ENCODE peak calls at places on chromosomes 6 and 20, in nine cellular contexts. One of them, this sample, is unnamed.

GRCh38 chr20:9570612-9571011 is 56.2 kb downstream of the LAMP5 start:
- DNase-seq in PC-3: no peak
- DNase-seq in SK-N-SH: peak; percentile 53
- DNase-seq in hepatocyte: no peak
- DNase-seq in HCT116: no peak
- DNase-seq in neural progenitor cell: no peak
- DNase-seq in GM23338: no peak
- DNase-seq in OCI-LY7: no peak
- DNase-seq in GM23248: no peak
- DNase-seq in this sample: no peak

GRCh38 chr6:33787954-33788693 is 806 bp downstream of the LEMD2 start:
- DNase-seq in PC-3: peak; percentile 56
- DNase-seq in SK-N-SH: peak; percentile 87
- DNase-seq in hepatocyte: peak; percentile 81
- DNase-seq in HCT116: peak; percentile 23
- DNase-seq in neural progenitor cell: peak; percentile 54
- DNase-seq in GM23338: peak; percentile 66
- DNase-seq in OCI-LY7: peak; percentile 71
- DNase-seq in GM23248: peak; percentile 89
- DNase-seq in this sample: peak; percentile 46

GRCh38 chr6:142300758-142301251 is 1.0 kb upstream of the ADGRG6 start:
- DNase-seq in PC-3: peak; percentile 94
- DNase-seq in SK-N-SH: no peak
- DNase-seq in hepatocyte: peak; percentile 36
- DNase-seq in HCT116: peak; percentile 55
- DNase-seq in neural progenitor cell: peak; percentile 34
- DNase-seq in GM23338: no peak
- DNase-seq in OCI-LY7: no peak
- DNase-seq in GM23248: peak; percentile 30
- DNase-seq in this sample: no peak

GRCh38 chr20:33624399-33624798 is 37.7 kb upstream of the C20orf144 start:
- DNase-seq in PC-3: no peak
- DNase-seq in SK-N-SH: no peak
- DNase-seq in hepatocyte: no peak
- DNase-seq in HCT116: no peak
- DNase-seq in neural progenitor cell: no peak
- DNase-seq in GM23338: no peak
- DNase-seq in OCI-LY7: no peak
- DNase-seq in GM23248: no peak
- DNase-seq in this sample: no peak

GRCh38 chr20:24764027-24764797 is 184.9 kb upstream of the CST7 start:
- DNase-seq in PC-3: no peak
- DNase-seq in SK-N-SH: no peak
- DNase-seq in hepatocyte: no peak
- DNase-seq in HCT116: no peak
- DNase-seq in neural progenitor cell: no peak
- DNase-seq in GM23338: no peak
- DNase-seq in OCI-LY7: no peak
- DNase-seq in GM23248: no peak
- DNase-seq in this sample: no peak

GRCh38 chr6:68139130-68139529 is 496.0 kb upstream of the ADGRB3 start:
- DNase-seq in PC-3: no peak
- DNase-seq in SK-N-SH: no peak
- DNase-seq in hepatocyte: no peak
- DNase-seq in HCT116: no peak
- DNase-seq in neural progenitor cell: peak; percentile 79
- DNase-seq in GM23338: peak; percentile 54
- DNase-seq in OCI-LY7: no peak
- DNase-seq in GM23248: no peak
- DNase-seq in this sample: no peak

GRCh38 chr6:91299544-91300491 is 712.9 kb upstream of the MAP3K7 start:
- DNase-seq in PC-3: peak; percentile 9
- DNase-seq in SK-N-SH: no peak
- DNase-seq in hepatocyte: peak; percentile 49
- DNase-seq in HCT116: no peak
- DNase-seq in neural progenitor cell: peak; percentile 81
- DNase-seq in GM23338: peak; percentile 78
- DNase-seq in OCI-LY7: no peak
- DNase-seq in GM23248: no peak
- DNase-seq in this sample: no peak

GRCh38 chr20:43537921-43538854 is 20.6 kb upstream of the SGK2 start:
- DNase-seq in PC-3: peak; percentile 86
- DNase-seq in SK-N-SH: peak; percentile 74
- DNase-seq in hepatocyte: peak; percentile 82
- DNase-seq in HCT116: peak; percentile 24
- DNase-seq in neural progenitor cell: peak; percentile 64
- DNase-seq in GM23338: peak; percentile 84
- DNase-seq in OCI-LY7: peak; percentile 58
- DNase-seq in GM23248: peak; percentile 72
- DNase-seq in this sample: peak; percentile 45

GRCh38 chr6:140845666-140846065 is 1287.1 kb upstream of the GJE1 start:
- DNase-seq in PC-3: no peak
- DNase-seq in SK-N-SH: no peak
- DNase-seq in hepatocyte: no peak
- DNase-seq in HCT116: no peak
- DNase-seq in neural progenitor cell: no peak
- DNase-seq in GM23338: no peak
- DNase-seq in OCI-LY7: no peak
- DNase-seq in GM23248: no peak
- DNase-seq in this sample: no peak

GRCh38 chr6:31037692-31038091 is 27.4 kb downstream of the MUC22 start:
- DNase-seq in PC-3: peak; percentile 19
- DNase-seq in SK-N-SH: no peak
- DNase-seq in hepatocyte: no peak
- DNase-seq in HCT116: no peak
- DNase-seq in neural progenitor cell: no peak
- DNase-seq in GM23338: no peak
- DNase-seq in OCI-LY7: no peak
- DNase-seq in GM23248: peak; percentile 89
- DNase-seq in this sample: no peak

GRCh38 chr20:19566226-19566960 is 191.7 kb upstream of the RIN2 start:
- DNase-seq in PC-3: no peak
- DNase-seq in SK-N-SH: no peak
- DNase-seq in hepatocyte: no peak
- DNase-seq in HCT116: no peak
- DNase-seq in neural progenitor cell: no peak
- DNase-seq in GM23338: no peak
- DNase-seq in OCI-LY7: no peak
- DNase-seq in GM23248: peak; percentile 37
- DNase-seq in this sample: no peak

GRCh38 chr20:10225439-10226080 is 6.9 kb downstream of the SNAP25 start:
- DNase-seq in PC-3: peak; percentile 23
- DNase-seq in SK-N-SH: peak; percentile 34
- DNase-seq in hepatocyte: peak; percentile 10
- DNase-seq in HCT116: no peak
- DNase-seq in neural progenitor cell: peak; percentile 39
- DNase-seq in GM23338: peak; percentile 73
- DNase-seq in OCI-LY7: peak; percentile 5
- DNase-seq in GM23248: peak; percentile 6
- DNase-seq in this sample: peak; percentile 53

GRCh38 chr6:24274441-24275083 is 83.3 kb downstream of the DCDC2 start:
- DNase-seq in PC-3: peak; percentile 35
- DNase-seq in SK-N-SH: peak; percentile 8
- DNase-seq in hepatocyte: peak; percentile 34
- DNase-seq in HCT116: no peak
- DNase-seq in neural progenitor cell: peak; percentile 26
- DNase-seq in GM23338: peak; percentile 47
- DNase-seq in OCI-LY7: peak; percentile 15
- DNase-seq in GM23248: peak; percentile 47
- DNase-seq in this sample: peak; percentile 41

DNA sequence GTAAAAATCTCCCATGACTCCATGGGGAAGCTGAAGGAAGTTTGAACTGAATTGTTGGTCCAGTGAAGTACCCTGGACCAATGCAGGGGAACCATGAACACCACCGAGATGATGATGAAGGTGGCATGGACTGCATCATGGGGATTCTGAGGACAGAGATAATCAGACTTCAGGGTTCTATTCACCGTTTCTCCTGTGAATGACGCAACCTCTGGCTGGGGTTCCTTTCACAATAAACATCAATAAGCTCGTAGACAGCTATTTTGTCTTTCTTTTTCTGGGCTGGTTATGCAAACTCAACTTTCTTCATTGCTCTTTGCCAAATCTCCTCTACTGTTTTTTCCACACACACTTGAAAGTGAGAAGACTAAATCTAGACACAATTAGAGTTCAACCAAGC is 87.9 kb upstream of the NKX2-2 start:
- DNase-seq in PC-3: no peak
- DNase-seq in SK-N-SH: no peak
- DNase-seq in hepatocyte: no peak
- DNase-seq in HCT116: no peak
- DNase-seq in neural progenitor cell: no peak
- DNase-seq in GM23338: no peak
- DNase-seq in OCI-LY7: no peak
- DNase-seq in GM23248: no peak
- DNase-seq in this sample: no peak
- TF ChIP-seq EZH2phosphoT487 in PC-3: no peak
- TF ChIP-seq EZH2phosphoT487 in SK-N-SH: no peak
- TF ChIP-seq EZH2phosphoT487 in hepatocyte: no peak
- TF ChIP-seq EZH2phosphoT487 in HCT116: no peak
- TF ChIP-seq EZH2phosphoT487 in neural progenitor cell: no peak
- TF ChIP-seq EZH2phosphoT487 in GM23338: no peak
- TF ChIP-seq EZH2phosphoT487 in OCI-LY7: no peak
- TF ChIP-seq EZH2phosphoT487 in GM23248: no peak
- TF ChIP-seq EZH2phosphoT487 in this sample: no peak

GRCh38 chr20:3749087-3749688 is 16.7 kb downstream of the HSPA12B start:
- DNase-seq in PC-3: no peak
- DNase-seq in SK-N-SH: no peak
- DNase-seq in hepatocyte: no peak
- DNase-seq in HCT116: no peak
- DNase-seq in neural progenitor cell: no peak
- DNase-seq in GM23338: no peak
- DNase-seq in OCI-LY7: no peak
- DNase-seq in GM23248: no peak
- DNase-seq in this sample: no peak
- H3K4me3 ChIP-seq in PC-3: no peak overlapping the region
- H3K4me3 ChIP-seq in SK-N-SH: peak overlapping the region; percentile 57
- H3K4me3 ChIP-seq in hepatocyte: no peak overlapping the region
- H3K4me3 ChIP-seq in HCT116: no peak overlapping the region
- H3K4me3 ChIP-seq in neural progenitor cell: peak overlapping the region; percentile 37
- H3K4me3 ChIP-seq in GM23338: peak overlapping the region; percentile 73
- H3K4me3 ChIP-seq in OCI-LY7: no peak overlapping the region
- H3K4me3 ChIP-seq in GM23248: no peak overlapping the region
- H3K4me3 ChIP-seq in this sample: no peak overlapping the region

DNA sequence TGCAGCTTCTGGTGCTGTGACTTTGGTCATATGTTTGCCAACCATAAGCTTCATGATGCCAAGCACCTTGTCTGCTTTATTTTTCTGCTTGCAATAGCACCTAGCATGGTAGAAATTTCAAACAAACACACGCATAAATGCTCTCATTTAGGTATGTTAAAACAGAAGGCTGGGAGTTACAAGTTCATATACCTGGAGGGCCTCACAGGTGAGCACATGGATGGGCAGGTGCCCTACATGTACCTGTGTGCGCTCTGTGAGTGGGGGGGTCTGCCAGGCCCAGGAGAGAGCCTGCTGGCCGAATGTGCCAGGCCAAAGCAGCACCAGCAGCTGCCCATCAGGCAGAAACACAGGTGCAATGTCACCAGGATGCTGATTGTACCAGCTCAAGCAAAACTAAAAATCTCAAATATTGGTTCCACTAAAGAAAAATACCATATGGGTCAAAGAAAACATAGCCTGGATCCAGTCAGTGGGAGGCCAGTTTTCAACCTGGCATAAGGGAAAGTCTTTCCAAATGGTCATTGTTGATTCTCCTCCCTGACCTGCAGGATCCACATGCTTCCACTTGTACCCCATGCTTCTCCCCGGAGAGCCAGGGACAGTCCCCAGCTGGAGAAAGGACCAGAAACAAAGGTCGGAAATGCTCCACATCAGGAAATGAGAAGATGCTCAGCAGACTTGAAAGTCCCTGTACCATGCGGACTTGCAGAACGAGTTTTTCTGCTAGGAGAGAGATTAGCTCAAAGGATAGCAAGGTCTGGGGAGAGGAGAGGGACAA is 7.2 kb upstream of the PFDN4 start:
- DNase-seq in PC-3: peak; percentile 73
- DNase-seq in SK-N-SH: no peak
- DNase-seq in hepatocyte: no peak
- DNase-seq in HCT116: no peak
- DNase-seq in neural progenitor cell: no peak
- DNase-seq in GM23338: no peak
- DNase-seq in OCI-LY7: no peak
- DNase-seq in GM23248: no peak
- DNase-seq in this sample: no peak
- TF ChIP-seq EZH2phosphoT487 in PC-3: no peak
- TF ChIP-seq EZH2phosphoT487 in SK-N-SH: no peak
- TF ChIP-seq EZH2phosphoT487 in hepatocyte: no peak
- TF ChIP-seq EZH2phosphoT487 in HCT116: no peak
- TF ChIP-seq EZH2phosphoT487 in neural progenitor cell: no peak
- TF ChIP-seq EZH2phosphoT487 in GM23338: no peak
- TF ChIP-seq EZH2phosphoT487 in OCI-LY7: no peak
- TF ChIP-seq EZH2phosphoT487 in GM23248: no peak
- TF ChIP-seq EZH2phosphoT487 in this sample: no peak

GRCh38 chr20:54221996-54222890 is 14.4 kb downstream of the PFDN4 start:
- DNase-seq in PC-3: no peak
- DNase-seq in SK-N-SH: no peak
- DNase-seq in hepatocyte: no peak
- DNase-seq in HCT116: no peak
- DNase-seq in neural progenitor cell: no peak
- DNase-seq in GM23338: no peak
- DNase-seq in OCI-LY7: no peak
- DNase-seq in GM23248: peak; percentile 17
- DNase-seq in this sample: no peak

GRCh38 chr20:54220722-54221121 is 12.8 kb downstream of the PFDN4 start:
- DNase-seq in PC-3: no peak
- DNase-seq in SK-N-SH: no peak
- DNase-seq in hepatocyte: no peak
- DNase-seq in HCT116: no peak
- DNase-seq in neural progenitor cell: no peak
- DNase-seq in GM23338: no peak
- DNase-seq in OCI-LY7: no peak
- DNase-seq in GM23248: no peak
- DNase-seq in this sample: no peak

GRCh38 chr20:54223751-54224150 is 15.9 kb downstream of the PFDN4 start:
- DNase-seq in PC-3: no peak
- DNase-seq in SK-N-SH: no peak
- DNase-seq in hepatocyte: no peak
- DNase-seq in HCT116: no peak
- DNase-seq in neural progenitor cell: peak; percentile 71
- DNase-seq in GM23338: no peak
- DNase-seq in OCI-LY7: no peak
- DNase-seq in GM23248: peak; percentile 32
- DNase-seq in this sample: no peak

GRCh38 chr20:54221383-54221782 is 13.5 kb downstream of the PFDN4 start:
- DNase-seq in PC-3: no peak
- DNase-seq in SK-N-SH: no peak
- DNase-seq in hepatocyte: no peak
- DNase-seq in HCT116: no peak
- DNase-seq in neural progenitor cell: no peak
- DNase-seq in GM23338: no peak
- DNase-seq in OCI-LY7: peak; percentile 12
- DNase-seq in GM23248: no peak
- DNase-seq in this sample: peak; percentile 54

DNA sequence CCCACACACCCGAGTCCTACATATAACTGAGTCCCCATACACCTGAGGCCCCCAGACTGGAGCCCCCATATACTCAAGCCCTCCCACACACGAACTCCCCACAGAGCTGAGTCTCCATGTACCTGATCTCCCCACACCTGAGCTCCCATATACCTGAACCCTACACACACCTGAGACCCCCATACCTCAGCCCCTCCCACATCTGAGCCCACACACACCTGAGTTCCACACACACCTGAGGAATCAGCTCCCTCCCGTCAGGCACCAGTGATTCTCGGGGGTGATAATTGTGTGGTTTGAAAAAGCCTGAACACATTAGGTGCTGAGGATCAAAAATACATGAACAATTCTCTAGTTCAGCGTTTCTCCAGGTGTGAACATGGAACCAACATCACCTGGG is 15.4 kb downstream of the PFDN4 start:
- DNase-seq in PC-3: no peak
- DNase-seq in SK-N-SH: no peak
- DNase-seq in hepatocyte: no peak
- DNase-seq in HCT116: no peak
- DNase-seq in neural progenitor cell: no peak
- DNase-seq in GM23338: no peak
- DNase-seq in OCI-LY7: no peak
- DNase-seq in GM23248: no peak
- DNase-seq in this sample: no peak
- H3K4me3 ChIP-seq in PC-3: no peak overlapping the region
- H3K4me3 ChIP-seq in SK-N-SH: no peak overlapping the region
- H3K4me3 ChIP-seq in hepatocyte: no peak overlapping the region
- H3K4me3 ChIP-seq in HCT116: no peak overlapping the region
- H3K4me3 ChIP-seq in neural progenitor cell: no peak overlapping the region
- H3K4me3 ChIP-seq in GM23338: no peak overlapping the region
- H3K4me3 ChIP-seq in OCI-LY7: no peak overlapping the region
- H3K4me3 ChIP-seq in GM23248: no peak overlapping the region
- H3K4me3 ChIP-seq in this sample: no peak overlapping the region

This sample was measured in MM.1S.